ENCODE peak calls at places on chromosome 16, in ten cellular contexts. D is right lobe of liver, Z is IMR-90, N is heart right ventricle, W is psoas muscle, U is upper lobe of left lung, K is uterus, H is upper lobe of right lung, G is aorta, M is Peyer's patch. V is an unnamed sample. For H3K27me3, the result is how much of the 10 kb centered on the place peaks cover.

GRCh38 chr16:83609178-83609577 is 198.6 kb upstream of the HSBP1 start:
- DNase-seq in D (no peak), Z (no peak), N (no peak), W (no peak), U (no peak), K (no peak), H (no peak), G (no peak), M (no peak), V (no peak)

GRCh38 chr16:15492091-15492740 is 57.8 kb downstream of the BMERB1 start:
- DNase-seq in D (no peak), Z (no peak), N (no peak), W (no peak), U (no peak), K (no peak), H (no peak), G (no peak), M (no peak), V (no peak)

GRCh38 chr16:31475949-31476304 is 4.0 kb downstream of the TGFB1I1 start:
- DNase-seq in D (no peak), Z (no peak), N (no peak), W (peak), U (peak), K (no peak), H (peak), G (no peak), M (no peak), V (no peak)

GRCh38 chr16:57446530-57447141 is 549 bp downstream of the CIAPIN1 start:
- DNase-seq in D (no peak), Z (peak), N (no peak), W (peak), U (peak), K (peak), H (no peak), G (peak), M (peak), V (no peak)

GRCh38 chr16:59060212-59060611 is 326.1 kb upstream of the GOT2 start:
- DNase-seq in D (no peak), Z (peak), N (no peak), W (no peak), U (no peak), K (no peak), H (no peak), G (no peak), M (no peak), V (no peak)

GRCh38 chr16:24670623-24671454 is 58.6 kb upstream of the TNRC6A start:
- DNase-seq in D (no peak), Z (peak), N (peak), W (peak), U (no peak), K (peak), H (peak), G (peak), M (peak), V (peak)

GRCh38 chr16:64122177-64122576 is 999.7 kb downstream of the CDH11 start:
- DNase-seq in D (no peak), Z (no peak), N (no peak), W (no peak), U (no peak), K (no peak), H (no peak), G (no peak), M (no peak), V (no peak)

GRCh38 chr16:20903889-20904506 is 3.4 kb downstream of the LYRM1 start:
- DNase-seq in D (no peak), Z (no peak), N (no peak), W (no peak), U (no peak), K (no peak), H (no peak), G (no peak), M (no peak), V (no peak)

GRCh38 chr16:59330030-59330670 is 596.0 kb upstream of the GOT2 start:
- DNase-seq in D (no peak), Z (peak), N (no peak), W (no peak), U (no peak), K (no peak), H (no peak), G (no peak), M (no peak), V (no peak)

GRCh38 chr16:78252757-78253156 is 153.3 kb downstream of the WWOX start:
- DNase-seq in D (no peak), Z (no peak), N (no peak), W (no peak), U (no peak), K (no peak), H (no peak), G (no peak), M (no peak), V (no peak)

GRCh38 chr16:77469639-77470038 is 34.8 kb upstream of the ADAMTS18 start:
- DNase-seq in D (no peak), Z (no peak), N (no peak), W (peak), U (no peak), K (no peak), H (no peak), G (no peak), M (no peak), V (no peak)

GRCh38 chr16:49704586-49705155 is 151.2 kb downstream of the ZNF423 start:
- DNase-seq in D (no peak), Z (no peak), N (no peak), W (no peak), U (no peak), K (no peak), H (no peak), G (no peak), M (no peak), V (no peak)

GRCh38 chr16:379183-379960 is 2.4 kb downstream of the PGAP6 start:
- DNase-seq in D (peak), Z (no peak), N (no peak), W (no peak), U (peak), K (no peak), H (peak), G (no peak), M (no peak), V (no peak)

GRCh38 chr16:31700530-31701388 is 172.8 kb upstream of the ZNF267 start:
- DNase-seq in D (peak), Z (peak), N (peak), W (peak), U (peak), K (peak), H (peak), G (peak), M (peak), V (no peak)

GRCh38 chr16:84911490-84912216 is 91.9 kb downstream of the CRISPLD2 start:
- DNase-seq in D (no peak), Z (no peak), N (no peak), W (no peak), U (peak), K (no peak), H (no peak), G (no peak), M (no peak), V (no peak)

GRCh38 chr16:51181495-51181795 is 30.4 kb upstream of the SALL1 start:
- DNase-seq in D (no peak), Z (peak), N (no peak), W (no peak), U (no peak), K (no peak), H (no peak), G (no peak), M (no peak), V (peak)

GRCh38 chr16:88993006-88993787 is 16.2 kb upstream of the CBFA2T3 start:
- DNase-seq in D (no peak), Z (no peak), N (no peak), W (no peak), U (no peak), K (no peak), H (no peak), G (no peak), M (no peak), V (no peak)

GRCh38 chr16:68356249-68356918 is 45.6 kb downstream of the PRMT7 start:
- DNase-seq in D (no peak), Z (no peak), N (no peak), W (no peak), U (peak), K (no peak), H (no peak), G (no peak), M (peak), V (no peak)

GRCh38 chr16:2512920-2513404 is 790 bp upstream of the ATP6V0C start:
- DNase-seq in D (peak), Z (no peak), N (no peak), W (no peak), U (peak), K (no peak), H (peak), G (no peak), M (peak), V (no peak)

GRCh38 chr16:68548947-68549346 is 9.9 kb downstream of the ZFP90 start:
- DNase-seq in D (no peak), Z (no peak), N (no peak), W (no peak), U (no peak), K (no peak), H (no peak), G (no peak), M (no peak), V (no peak)

GRCh38 chr16:13414154-13414553 is 505.8 kb upstream of the ERCC4 start:
- DNase-seq in D (no peak), Z (no peak), N (no peak), W (no peak), U (no peak), K (no peak), H (no peak), G (no peak), M (no peak), V (no peak)

GRCh38 chr16:1884155-1884760 is 12.3 kb upstream of the MEIOB start:
- DNase-seq in D (no peak), Z (no peak), N (no peak), W (no peak), U (no peak), K (no peak), H (no peak), G (no peak), M (no peak), V (no peak)

DNA sequence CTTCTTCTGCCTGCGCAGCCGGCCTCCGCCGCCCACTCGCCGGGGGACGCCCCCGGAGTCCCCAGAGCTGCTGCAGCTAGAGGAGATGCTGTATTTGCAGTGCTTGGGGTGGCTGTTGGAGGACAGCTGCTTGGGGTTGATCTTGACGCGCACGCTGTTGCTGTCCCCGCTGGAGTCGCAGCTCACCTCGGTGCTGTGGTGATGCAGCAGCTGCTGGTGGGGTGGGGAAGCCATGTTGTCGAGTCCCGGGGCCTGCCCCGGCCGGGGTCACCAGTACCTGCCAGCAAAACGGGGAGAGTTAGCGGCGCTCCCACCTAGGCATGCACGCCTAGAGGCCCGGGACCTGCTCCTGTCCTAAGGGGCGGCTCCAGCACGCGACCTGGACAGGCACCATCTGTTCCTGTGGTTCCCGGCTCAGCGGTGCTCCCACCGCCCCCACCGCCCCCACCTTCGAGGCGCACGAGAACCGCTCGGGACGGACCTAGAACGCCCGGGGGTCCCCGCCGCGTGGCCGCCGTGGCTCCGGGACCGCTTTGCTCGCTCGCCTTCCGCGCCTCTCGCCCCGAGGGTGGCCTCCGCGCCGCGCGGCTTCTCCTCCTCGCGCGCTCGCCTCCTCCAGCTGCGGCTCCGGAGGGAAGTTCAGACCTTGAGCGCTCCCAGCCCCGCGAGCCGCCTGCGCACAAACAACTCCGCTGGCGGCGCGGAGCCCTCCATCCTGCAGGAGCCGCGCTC is 867 bp downstream of the ADCY9 start:
- DNase-seq in D (peak), Z (peak), N (peak), W (peak), U (peak), K (peak), H (peak), G (peak), M (peak), V (peak)
- H3K27me3 ChIP-seq in D (under half), Z (under half), N (under half), W (under half), U (under half), K (under half), H (under half), G (under half), M (under half), V (under half)

GRCh38 chr16:86512301-86512859 is 2.1 kb downstream of the FOXF1 start:
- DNase-seq in D (no peak), Z (peak), N (no peak), W (peak), U (no peak), K (no peak), H (peak), G (no peak), M (no peak), V (no peak)
- H3K4me3 ChIP-seq in D (peak), Z (peak), N (no peak), W (no peak), U (peak), K (peak), H (peak), G (no peak), M (peak), V (peak)

GRCh38 chr16:86067516-86067915 is 168.6 kb downstream of the IRF8 start:
- DNase-seq in D (no peak), Z (no peak), N (no peak), W (no peak), U (no peak), K (no peak), H (no peak), G (peak), M (no peak), V (no peak)
- H3K27me3 ChIP-seq in D (under half), Z (under half), N (under half), W (under half), U (under half), K (under half), H (under half), G (under half), M (under half), V (under half)

DNA sequence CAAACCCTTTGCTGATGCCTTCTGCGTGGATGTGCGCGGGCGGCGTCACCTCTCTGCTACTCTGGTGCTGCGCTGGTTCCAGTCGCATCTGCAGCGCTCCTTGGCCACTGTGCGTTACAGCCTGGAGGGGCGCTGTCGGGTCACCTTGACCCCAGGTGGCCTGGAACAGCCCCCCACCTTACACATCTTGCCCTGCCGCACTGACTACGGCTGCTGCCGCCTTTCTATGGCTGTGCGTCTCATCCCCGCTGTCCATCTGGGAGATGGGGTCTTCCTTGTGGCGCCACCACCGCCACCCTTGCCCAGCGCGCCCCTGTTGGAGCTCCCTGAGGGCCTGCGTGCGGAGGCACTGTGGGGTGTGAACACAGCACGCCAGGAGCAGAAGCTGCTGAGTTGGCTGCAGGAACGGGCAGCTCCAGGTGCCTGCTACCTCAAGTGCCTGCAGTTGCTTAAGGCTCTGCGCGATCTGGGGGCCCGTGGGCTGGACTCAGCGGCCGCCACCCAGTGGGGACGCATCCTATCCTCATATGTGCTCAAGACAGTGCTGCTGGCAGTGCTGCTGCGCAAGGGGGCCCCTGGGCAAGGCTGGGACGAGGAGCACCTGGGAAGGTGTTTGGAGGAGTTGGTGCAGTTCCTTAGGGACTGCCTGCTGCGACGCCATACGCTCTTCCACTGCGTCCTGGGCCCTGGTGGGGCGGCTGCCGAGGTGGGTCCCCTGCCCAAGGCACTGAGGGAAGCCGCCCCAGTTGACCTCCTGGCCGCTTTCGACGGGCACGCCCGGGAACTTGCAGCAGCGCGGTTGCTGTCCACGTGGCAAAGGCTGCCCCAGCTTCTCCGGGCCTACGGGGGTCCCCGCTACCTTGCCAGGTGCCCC is 1.6 kb downstream of the ITPRIPL2 start:
- DNase-seq in D (no peak), Z (no peak), N (peak), W (no peak), U (no peak), K (no peak), H (no peak), G (no peak), M (no peak), V (no peak)
- H3K4me3 ChIP-seq in D (peak), Z (peak), N (peak), W (peak), U (peak), K (peak), H (peak), G (no peak), M (peak), V (peak)

DNA sequence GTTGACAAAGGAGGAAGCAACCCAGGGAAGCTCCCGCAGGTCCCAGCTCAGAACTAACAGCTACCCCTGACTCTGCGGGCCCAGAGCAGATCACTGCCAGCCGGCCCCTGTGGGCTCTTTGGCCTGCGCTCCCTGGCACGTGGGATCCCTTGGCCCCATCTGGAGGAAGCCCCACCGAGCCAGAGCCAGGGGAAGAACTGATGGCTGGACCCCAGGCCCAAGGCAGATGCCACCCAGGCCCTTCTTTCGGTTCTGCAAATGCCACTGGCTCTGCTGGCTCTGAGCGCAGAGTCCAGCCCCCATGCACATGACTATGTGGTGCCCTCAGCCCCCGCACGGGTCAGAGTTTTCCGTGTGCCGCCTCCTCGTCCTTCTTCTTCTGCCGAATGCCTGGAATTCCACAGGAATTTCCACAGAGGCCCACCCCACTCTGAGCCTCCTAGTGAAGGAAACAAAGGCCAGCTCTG is 35.8 kb upstream of the SNN start:
- DNase-seq in D (peak), Z (peak), N (peak), W (peak), U (peak), K (peak), H (peak), G (peak), M (no peak), V (peak)
- H3K27me3 ChIP-seq in D (under half), Z (under half), N (under half), W (under half), U (under half), K (under half), H (under half), G (under half), M (under half), V (under half)

V was measured in SJSA1.